ENCODE peak calls at places on chromosomes 12 and 14, in ten cellular contexts. Y, F, W, Z, L, J, X, R, Q and C are unnamed samples.

GRCh38 chr14:50668008-50668851 is at the start of gene SAV1:
- DNase-seq in X (peak; percentile 79), R (peak; percentile 86), Y (peak; percentile 87), J (peak; percentile 94), Q (peak; percentile 68), W (peak; percentile 52), L (peak; percentile 88), Z (peak; percentile 48), F (peak; percentile 87), C (peak; percentile 73)

GRCh38 chr12:32499048-32499447 is 99.7 kb downstream of the FGD4 start:
- DNase-seq in Y (no peak), Q (no peak), L (no peak), X (no peak), R (no peak), W (no peak), J (no peak), Z (no peak), F (no peak), C (no peak)

GRCh38 chr14:75303415-75303814 is 24.8 kb downstream of the FOS start:
- DNase-seq in L (peak; percentile 47), Z (peak; percentile 61), Q (peak; percentile 66), W (peak; percentile 74), J (peak; percentile 83), Y (peak; percentile 70), F (peak; percentile 81), X (peak; percentile 51), R (peak; percentile 83), C (no peak)

GRCh38 chr12:275784-276183 is 13.1 kb upstream of the SLC6A13 start:
- DNase-seq in W (no peak), Z (no peak), J (no peak), R (no peak), X (no peak), Q (no peak), L (no peak), F (no peak), Y (no peak), C (no peak)

GRCh38 chr12:2248901-2249381 is 196.2 kb downstream of the CACNA1C start:
- DNase-seq in X (no peak), W (no peak), F (no peak), Q (no peak), Y (no peak), L (peak; percentile 44), J (no peak), Z (no peak), R (no peak), C (no peak)

GRCh38 chr12:117130806-117131205 is 31.6 kb upstream of the TESC start:
- DNase-seq in Q (no peak), L (no peak), W (no peak), X (no peak), R (no peak), J (no peak), Z (no peak), F (no peak), Y (no peak), C (no peak)

GRCh38 chr12:24366514-24366913 is 417.0 kb upstream of the SOX5 start:
- DNase-seq in Z (no peak), R (no peak), X (no peak), J (no peak), W (no peak), Y (no peak), F (no peak), L (no peak), Q (no peak), C (no peak)

GRCh38 chr12:131729254-131729955 is 18.5 kb downstream of the SFSWAP start:
- DNase-seq in F (no peak), Z (no peak), Q (no peak), W (no peak), Y (no peak), J (peak; percentile 59), L (no peak), X (no peak), R (no peak), C (no peak)

GRCh38 chr12:117564885-117565284 is 203.5 kb upstream of the NOS1 start:
- DNase-seq in Q (no peak), Y (no peak), W (no peak), J (peak; percentile 64), X (no peak), L (no peak), F (no peak), R (no peak), Z (no peak), C (no peak)

GRCh38 chr12:81416571-81416970 is 338.7 kb downstream of the ACSS3 start:
- DNase-seq in F (no peak), L (no peak), Q (no peak), X (no peak), R (no peak), W (no peak), Y (no peak), J (no peak), Z (no peak), C (no peak)

GRCh38 chr12:20421338-20421890 is 53.1 kb downstream of the PDE3A start:
- DNase-seq in Y (no peak), J (no peak), Q (no peak), R (no peak), W (no peak), Z (no peak), F (no peak), L (peak; percentile 26), X (no peak), C (no peak)

GRCh38 chr14:91098591-91098990 is 15.3 kb upstream of the DGLUCY start:
- DNase-seq in Y (no peak), Z (no peak), R (no peak), J (no peak), Q (no peak), W (no peak), L (no peak), X (no peak), F (no peak), C (no peak)

GRCh38 chr12:26124491-26125450 is at the start of gene BHLHE41:
- DNase-seq in R (peak; percentile 64), Z (no peak), F (peak; percentile 90), L (peak; percentile 84), Q (no peak), J (peak; percentile 76), X (peak; percentile 67), Y (peak; percentile 86), W (peak; percentile 18), C (peak; percentile 57)

GRCh38 chr12:107014050-107014449 is 27.1 kb upstream of the MTERF2 start:
- DNase-seq in X (no peak), J (no peak), Z (no peak), Y (no peak), R (no peak), W (peak; percentile 80), Q (peak; percentile 40), L (no peak), F (no peak), C (no peak)

DNA sequence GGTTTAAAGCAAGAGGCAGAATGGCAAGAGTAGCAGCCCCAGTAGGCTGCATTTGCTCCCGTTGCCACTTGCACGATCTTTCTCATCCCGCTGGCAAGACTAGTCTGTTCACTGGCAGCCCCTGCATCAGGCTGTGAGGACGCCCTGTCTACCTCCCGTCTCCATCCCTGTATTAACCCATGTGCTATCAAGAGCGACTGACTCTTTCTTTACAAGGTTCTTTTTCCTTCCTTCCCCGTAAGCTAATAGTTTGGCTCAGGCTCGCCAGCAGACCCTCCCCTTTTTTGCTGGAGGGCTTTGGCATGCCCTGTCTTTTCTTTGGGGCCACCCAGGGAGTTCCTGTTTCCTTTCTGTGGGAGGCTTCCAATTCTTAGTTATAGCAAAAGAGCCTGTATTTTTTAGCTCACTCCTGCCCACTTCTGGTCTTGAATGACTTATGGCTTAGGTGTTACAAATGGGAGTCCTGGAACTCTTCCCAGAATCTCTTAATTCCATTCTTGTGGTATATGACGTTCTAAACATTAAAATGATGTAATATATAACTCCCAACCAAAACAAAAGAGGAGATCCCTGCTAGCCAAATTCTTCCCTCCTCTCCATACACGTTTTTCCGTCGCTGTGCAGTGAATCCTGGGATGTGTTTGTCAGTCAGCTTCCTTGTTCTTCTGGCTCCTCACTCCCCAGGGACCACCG is 149.0 kb downstream of the PRKCH start:
- DNase-seq in Y (no peak), Q (no peak), J (peak; percentile 63), L (peak; percentile 48), R (peak; percentile 97), F (no peak), X (no peak), Z (no peak), W (peak; percentile 43), C (no peak)
- TF ChIP-seq CTCF in Y (no peak), Q (no peak), J (peak; percentile 24), L (peak; percentile 42), R (peak; percentile 43), F (no peak), X (no peak), Z (no peak), W (no peak), C (no peak)

DNA sequence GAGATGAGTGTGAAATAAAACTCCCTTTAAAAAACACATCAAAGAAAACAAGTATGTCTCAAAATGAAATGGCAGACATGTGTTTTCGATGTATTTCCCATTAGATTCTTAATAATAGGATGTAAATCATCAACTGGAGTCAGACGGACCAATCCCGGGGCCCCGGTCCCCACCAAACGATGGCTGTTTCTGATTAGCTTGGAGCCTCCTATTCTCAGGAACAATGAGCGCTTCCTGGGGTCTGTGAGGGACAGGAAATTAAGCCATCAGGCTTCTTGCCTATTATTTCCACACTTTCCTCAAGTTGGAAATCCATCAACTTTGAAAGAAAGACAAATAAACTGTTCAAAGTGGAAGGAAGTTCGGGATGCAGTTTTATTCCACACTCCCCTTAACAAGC is 179.4 kb downstream of the EFCAB11 start:
- DNase-seq in Y (no peak), Z (no peak), L (no peak), W (no peak), Q (no peak), R (no peak), F (no peak), J (no peak), X (no peak), C (no peak)
- TF ChIP-seq CTCF in Y (no peak), Z (no peak), L (no peak), W (no peak), Q (no peak), R (no peak), F (no peak), J (no peak), X (no peak), C (no peak)

GRCh38 chr14:70576891-70577290 is 23.6 kb downstream of the MED6 start:
- DNase-seq in Z (no peak), F (no peak), X (no peak), L (no peak), J (no peak), Q (no peak), W (no peak), R (no peak), Y (no peak), C (no peak)
- TF ChIP-seq CTCF in Z (no peak), F (no peak), X (no peak), L (no peak), J (no peak), Q (no peak), W (no peak), R (no peak), Y (no peak), C (no peak)

DNA sequence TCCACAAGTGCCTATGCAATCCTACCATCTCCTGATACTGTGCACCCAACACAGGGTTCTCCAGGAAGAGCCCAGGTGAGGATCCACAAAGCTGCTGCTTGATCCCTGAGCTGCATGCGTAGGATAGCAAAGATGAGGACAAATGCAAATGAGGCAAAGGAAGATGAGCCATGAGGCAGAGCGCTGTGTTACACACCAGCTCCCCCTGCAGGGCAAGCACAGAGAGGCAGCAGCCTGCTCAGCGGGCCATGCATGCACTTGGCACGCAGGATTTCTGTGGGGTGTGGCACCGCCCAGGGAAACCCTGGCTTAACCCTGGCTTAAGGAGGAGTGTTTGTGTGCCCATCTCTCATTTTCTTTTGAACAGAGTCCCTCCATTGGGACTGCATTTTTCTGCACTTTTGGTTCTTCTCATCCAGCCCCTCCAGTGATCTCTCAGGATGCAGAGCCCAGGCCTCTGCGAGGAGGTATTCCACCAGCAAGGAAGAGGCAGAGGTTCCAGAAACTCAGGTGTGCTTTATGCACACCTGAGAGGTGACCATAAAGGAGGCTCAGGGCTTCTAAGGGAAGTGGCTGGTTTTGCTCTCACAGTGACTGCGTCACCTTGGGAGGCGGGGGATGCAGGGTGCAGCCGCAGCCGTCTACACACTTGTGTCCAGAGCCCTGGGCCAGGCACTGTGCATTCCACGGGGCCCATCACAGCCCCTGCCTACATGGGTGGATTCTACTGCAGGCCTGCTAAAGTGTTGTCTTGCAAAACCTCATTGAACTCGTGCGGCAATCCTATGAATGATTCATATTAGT is 973.3 kb upstream of the TMEM132C start:
- DNase-seq in W (peak; percentile 60), Z (peak; percentile 27), F (peak; percentile 61), L (peak; percentile 30), R (peak; percentile 66), X (no peak), Q (no peak), J (peak; percentile 76), Y (peak; percentile 55), C (peak; percentile 34)
- TF ChIP-seq CTCF in W (peak; percentile 49), Z (no peak), F (peak; percentile 27), L (peak; percentile 76), R (peak; percentile 90), X (no peak), Q (peak; percentile 75), J (peak; percentile 81), Y (peak; percentile 78), C (peak; percentile 70)